ENCODE peak calls at places on chromosomes 1 and 21, in seven cellular contexts. N is sigmoid colon; H is left ventricle myocardium inferior; T is prostate gland; P is CD8-positive, alpha-beta T cell; C is pancreas; Z is uterus. R is an unnamed sample. For H3K36me3, the result is how much of the 10 kb centered on the place peaks cover.

GRCh38 chr1:153652795-153653507 is 5.6 kb upstream of the SNAPIN start:
- DNase-seq in Z (no peak), P (no peak), C (no peak), T (no peak), N (peak), H (no peak), R (no peak)

GRCh38 chr1:86649618-86650017 is 54.8 kb upstream of the SH3GLB1 start:
- DNase-seq in Z (no peak), C (no peak), H (no peak), T (no peak), P (no peak), N (no peak), R (no peak)

GRCh38 chr1:19793360-19794046 is 6.2 kb downstream of the TMCO4 start:
- DNase-seq in N (no peak), Z (no peak), T (no peak), H (no peak), C (no peak), P (no peak), R (peak)

GRCh38 chr21:16193758-16194606 is 464.2 kb downstream of the USP25 start:
- DNase-seq in H (peak), P (no peak), T (peak), N (peak), C (no peak), Z (peak), R (peak)

GRCh38 chr1:2529776-2530500 is at the start of gene HES5:
- DNase-seq in P (no peak), N (no peak), C (no peak), H (peak), T (no peak), Z (no peak), R (no peak)

GRCh38 chr1:29033829-29034466 is 89.8 kb downstream of the TMEM200B start:
- DNase-seq in T (no peak), N (no peak), H (no peak), P (no peak), C (no peak), Z (no peak), R (peak)

GRCh38 chr1:234505774-234506114 is 26.8 kb upstream of the TARBP1 start:
- DNase-seq in T (no peak), P (no peak), H (no peak), Z (no peak), C (no peak), N (no peak), R (no peak)

GRCh38 chr1:248783367-248783766 is 27.8 kb upstream of the LYPD8 start:
- DNase-seq in T (no peak), C (no peak), H (no peak), P (no peak), Z (no peak), N (no peak), R (no peak)

GRCh38 chr1:19799877-19800804 is at the start of gene TMCO4:
- DNase-seq in C (peak), P (peak), N (peak), H (peak), T (peak), Z (peak), R (peak)

GRCh38 chr1:26555550-26555981 is 26.0 kb downstream of the RPS6KA1 start:
- DNase-seq in H (no peak), N (no peak), Z (no peak), T (no peak), P (no peak), C (no peak), R (no peak)

GRCh38 chr1:78483903-78484302 is 6.9 kb upstream of the PTGFR start:
- DNase-seq in Z (no peak), N (no peak), T (no peak), P (no peak), H (no peak), C (no peak), R (no peak)

GRCh38 chr1:115337633-115338456 is at the start of gene NGF:
- DNase-seq in T (no peak), Z (peak), C (no peak), H (peak), N (peak), P (no peak), R (peak)

GRCh38 chr1:241202321-241202845 is 154.6 kb downstream of the RGS7 start:
- DNase-seq in N (no peak), Z (no peak), H (no peak), C (no peak), P (no peak), T (no peak), R (no peak)

GRCh38 chr1:146036990-146037646 is 15.6 kb upstream of the HJV start:
- DNase-seq in N (peak), H (peak), Z (peak), T (peak), C (peak), P (peak), R (peak)

GRCh38 chr21:39029086-39029772 is 154.0 kb downstream of the PSMG1 start:
- DNase-seq in Z (no peak), C (no peak), T (no peak), P (no peak), H (no peak), N (peak), R (no peak)

GRCh38 chr21:45128613-45129226 is 54.3 kb downstream of the ADARB1 start:
- DNase-seq in P (peak), T (peak), H (peak), C (peak), Z (peak), N (peak), R (peak)

GRCh38 chr21:17351766-17352165 is 161.1 kb upstream of the CXADR start:
- DNase-seq in N (no peak), C (no peak), T (no peak), P (no peak), Z (no peak), H (no peak), R (no peak)

GRCh38 chr1:35192853-35193664 is at the start of gene SFPQ:
- DNase-seq in P (peak), Z (peak), C (peak), H (peak), T (peak), N (peak), R (peak)

GRCh38 chr1:66402194-66402593 is 131.8 kb upstream of the SGIP1 start:
- DNase-seq in C (peak), T (no peak), H (peak), Z (peak), N (peak), P (no peak), R (peak)

GRCh38 chr1:30757196-30757949 is at the start of gene LAPTM5:
- DNase-seq in T (no peak), P (peak), H (peak), C (no peak), Z (no peak), N (peak), R (peak)

GRCh38 chr21:26782349-26782748 is 62.9 kb downstream of the ADAMTS1 start:
- DNase-seq in N (no peak), P (no peak), C (no peak), T (no peak), Z (no peak), H (no peak), R (no peak)

GRCh38 chr1:116538527-116538926 is 32.3 kb downstream of the CD58 start:
- DNase-seq in H (no peak), T (no peak), Z (no peak), P (peak), C (no peak), N (no peak), R (peak)

GRCh38 chr1:115648717-115649691 is 7.2 kb downstream of the VANGL1 start:
- DNase-seq in C (no peak), H (no peak), Z (no peak), T (no peak), N (no peak), P (no peak), R (peak)

GRCh38 chr1:33246171-33246570 is 10.1 kb upstream of the ZNF362 start:
- DNase-seq in N (no peak), C (no peak), Z (no peak), P (no peak), T (no peak), H (no peak), R (no peak)

GRCh38 chr1:25355841-25356395 is 17.8 kb downstream of the TMEM50A start:
- DNase-seq in C (no peak), P (no peak), T (no peak), H (no peak), Z (no peak), N (no peak), R (no peak)

GRCh38 chr1:3638027-3638426 is 11.9 kb downstream of the WRAP73 start:
- DNase-seq in N (no peak), P (no peak), H (peak), Z (no peak), T (no peak), C (no peak), R (no peak)

GRCh38 chr1:72524021-72524420 is 241.7 kb upstream of the NEGR1 start:
- DNase-seq in P (no peak), T (no peak), C (no peak), Z (no peak), N (no peak), H (no peak), R (no peak)

GRCh38 chr1:77228836-77229235 is 9.6 kb upstream of the PIGK start:
- DNase-seq in C (no peak), N (no peak), P (no peak), Z (no peak), T (no peak), H (no peak), R (no peak)

GRCh38 chr1:204348722-204349121 is 11.0 kb downstream of the PLEKHA6 start:
- DNase-seq in Z (peak), T (no peak), H (peak), C (no peak), N (peak), P (no peak), R (no peak)

GRCh38 chr1:20169932-20170331 is 16.0 kb upstream of the UBXN10 start:
- DNase-seq in C (no peak), Z (no peak), P (no peak), N (no peak), T (no peak), H (no peak), R (no peak)

GRCh38 chr21:28801906-28802305 is 190.8 kb downstream of the LTN1 start:
- DNase-seq in Z (no peak), H (no peak), C (no peak), P (no peak), T (no peak), N (no peak), R (no peak)

GRCh38 chr1:2190491-2190976 is 4.0 kb downstream of the FAAP20 start:
- DNase-seq in H (no peak), N (no peak), Z (peak), P (no peak), C (no peak), T (no peak), R (no peak)

GRCh38 chr1:54485417-54485816 is 62.6 kb upstream of the ACOT11 start:
- DNase-seq in Z (peak), N (no peak), P (no peak), T (peak), H (no peak), C (no peak), R (no peak)
- H3K4me3 ChIP-seq in Z (no peak), N (no peak), P (no peak), T (no peak), H (no peak), C (no peak), R (no peak)

DNA sequence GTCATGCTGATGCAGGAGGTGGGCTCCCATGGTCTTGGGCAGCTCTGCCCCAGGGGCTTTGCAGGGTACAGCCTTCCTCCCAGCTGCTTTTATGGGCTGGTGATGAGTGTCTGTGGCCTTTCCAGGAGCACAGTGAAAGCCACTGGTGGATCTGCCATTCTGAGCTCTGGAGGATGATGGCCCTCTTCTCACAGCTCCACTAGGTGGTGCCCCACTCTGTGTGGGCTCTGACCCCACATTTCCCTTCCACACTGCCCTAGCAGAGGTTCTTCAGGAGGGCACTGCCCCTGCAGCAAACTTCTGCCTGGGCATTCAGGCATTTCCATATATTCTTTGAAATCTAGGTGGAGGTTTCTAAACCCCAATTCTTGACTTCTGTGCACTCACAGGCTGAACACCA is 1188.6 kb downstream of the MRPL39 start:
- DNase-seq in C (no peak), H (no peak), Z (no peak), P (no peak), T (no peak), N (no peak), R (no peak)
- TF ChIP-seq CTCF in C (no peak), H (no peak), Z (no peak), P (no peak), T (no peak), N (no peak), R (peak)

DNA sequence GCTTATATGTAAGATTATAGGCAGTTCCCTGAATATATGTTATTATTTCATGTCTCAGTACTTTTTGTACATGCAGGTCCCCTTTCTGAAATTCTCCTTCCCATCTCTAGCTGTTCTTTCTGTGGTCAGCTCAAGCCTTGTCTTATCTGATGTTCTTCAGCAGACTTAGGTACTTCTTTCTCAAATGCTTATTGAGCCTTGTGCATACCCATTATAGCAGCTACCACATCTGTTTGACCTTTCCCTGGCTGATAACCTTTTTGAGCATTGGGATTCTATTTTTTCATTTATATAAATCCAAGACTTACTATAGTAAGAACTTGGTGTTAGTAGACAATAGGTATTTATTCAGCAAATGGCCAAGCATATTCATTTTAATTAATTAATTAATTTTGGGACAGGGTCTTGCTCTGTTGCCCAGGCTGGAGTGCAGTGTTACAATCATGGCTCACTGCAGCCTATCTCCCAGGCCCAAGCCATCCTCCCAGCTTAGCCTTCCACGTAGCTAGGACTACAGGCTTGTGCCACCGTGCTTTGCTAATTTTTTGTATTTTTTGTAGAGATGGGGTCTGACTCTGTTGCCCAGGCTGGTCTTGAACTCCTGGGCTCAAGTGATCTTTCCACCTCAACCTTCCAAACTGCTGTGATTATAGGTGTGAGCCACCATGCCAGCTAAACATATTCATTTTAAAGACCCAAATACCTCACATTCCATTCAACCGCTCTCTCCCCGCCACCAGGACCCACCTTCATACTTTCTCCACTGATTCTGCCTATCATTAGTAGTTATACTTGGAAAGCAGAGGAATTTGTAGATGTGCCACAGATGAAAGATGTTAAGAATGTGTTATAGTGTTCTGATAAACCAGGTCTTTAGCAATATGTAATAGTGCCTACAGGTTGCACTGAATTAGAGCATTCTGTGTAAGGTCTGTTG is 16.7 kb downstream of the TIPRL start:
- DNase-seq in P (no peak), T (no peak), C (no peak), Z (no peak), N (no peak), H (no peak), R (no peak)
- H3K36me3 ChIP-seq in P (under half), T (under half), C (under half), Z (under half), N (half or more), H (half or more), R (under half)

GRCh38 chr1:42096565-42096964 is 56.6 kb upstream of the GUCA2B start:
- DNase-seq in C (no peak), Z (no peak), P (no peak), T (no peak), H (no peak), N (no peak), R (no peak)
- H3K4me3 ChIP-seq in C (no peak), Z (no peak), P (no peak), T (no peak), H (no peak), N (no peak), R (no peak)

DNA sequence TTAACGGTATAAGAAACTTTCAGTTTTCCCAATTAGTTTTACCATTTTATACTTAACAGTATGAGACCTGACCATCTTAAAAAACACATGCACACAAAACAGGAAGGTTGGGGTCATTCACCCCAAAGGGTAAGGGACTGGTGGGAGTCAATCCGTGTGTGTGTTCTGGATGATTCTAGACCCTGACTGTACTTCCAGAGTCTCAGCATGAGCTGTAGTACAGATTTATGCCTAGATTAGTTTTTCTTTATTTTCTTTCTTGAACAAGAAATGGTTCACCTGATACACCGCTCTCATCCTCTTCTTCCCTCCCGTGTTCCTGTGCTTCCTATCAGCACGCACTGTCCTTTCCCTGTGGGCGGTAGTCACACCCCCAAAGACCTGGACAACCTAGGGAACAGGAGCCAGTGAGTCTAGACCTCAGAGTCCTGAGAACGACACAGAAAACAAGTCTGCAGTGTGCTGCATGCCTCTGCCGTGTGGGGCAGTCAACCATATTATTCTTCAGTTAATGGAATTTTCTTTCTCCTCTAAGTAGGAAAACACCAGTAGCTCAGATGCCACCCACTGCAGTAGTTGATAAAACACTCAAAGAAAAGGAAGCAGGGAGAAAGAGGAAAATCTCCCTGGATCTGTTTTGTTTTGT is 38.9 kb upstream of the MRPS6 start:
- DNase-seq in H (no peak), Z (no peak), C (no peak), P (no peak), T (no peak), N (no peak), R (no peak)
- TF ChIP-seq CTCF in H (no peak), Z (no peak), C (no peak), P (no peak), T (no peak), N (no peak), R (no peak)

GRCh38 chr1:161784963-161785362 is 18.8 kb downstream of the ATF6 start:
- DNase-seq in T (no peak), N (no peak), Z (no peak), C (no peak), H (no peak), P (no peak), R (no peak)
- H3K36me3 ChIP-seq in T (under half), N (half or more), Z (under half), C (under half), H (half or more), P (under half), R (under half)

DNA sequence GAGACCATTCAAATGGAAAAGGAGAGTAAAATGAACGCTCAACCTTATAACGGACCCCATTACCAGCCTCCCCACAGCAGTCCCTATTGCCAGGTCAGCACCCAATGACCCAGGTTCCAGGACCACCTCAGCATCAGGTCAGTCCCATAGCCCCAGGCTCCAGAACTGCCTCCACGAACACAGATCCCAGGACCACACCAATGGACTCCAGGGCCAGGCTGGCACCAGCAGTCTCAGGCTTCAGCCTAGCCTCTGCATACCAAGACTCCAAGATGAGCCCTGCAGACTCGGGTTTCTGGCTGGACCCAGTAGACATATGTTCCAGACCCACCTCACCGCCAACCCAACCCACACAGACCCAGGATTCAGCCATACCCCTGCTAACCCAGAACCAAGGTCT is 625.0 kb upstream of the RGS18 start:
- DNase-seq in C (no peak), T (no peak), Z (no peak), P (no peak), H (no peak), N (no peak), R (no peak)
- H3K4me3 ChIP-seq in C (no peak), T (no peak), Z (no peak), P (no peak), H (no peak), N (no peak), R (no peak)

GRCh38 chr21:18722193-18722592 is 318.6 kb upstream of the TMPRSS15 start:
- DNase-seq in N (no peak), H (no peak), C (no peak), Z (no peak), T (no peak), P (no peak), R (no peak)

DNA sequence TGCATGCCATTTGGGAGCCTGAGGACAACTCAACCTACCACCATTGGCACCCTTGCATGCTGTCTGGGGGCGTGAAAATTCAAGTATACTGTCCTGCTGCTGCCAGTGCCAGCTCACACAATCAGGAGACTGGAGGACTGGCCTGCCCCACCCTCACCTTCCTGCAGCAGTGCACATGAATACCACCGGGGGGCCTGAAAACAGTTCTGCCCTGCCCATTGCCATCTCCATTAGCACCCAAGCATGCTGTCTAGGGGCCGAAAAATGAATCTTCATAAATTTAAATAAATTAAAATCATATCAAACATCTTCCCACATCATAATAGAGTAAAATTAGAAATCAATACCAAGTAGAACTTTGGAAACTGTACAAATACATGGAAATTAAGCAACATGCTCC is 322.1 kb upstream of the TMPRSS15 start:
- DNase-seq in N (no peak), H (no peak), P (no peak), C (no peak), T (no peak), Z (no peak), R (no peak)
- TF ChIP-seq CTCF in N (no peak), H (no peak), P (no peak), C (no peak), T (no peak), Z (no peak), R (no peak)

GRCh38 chr1:88813474-88813873 is 77.9 kb downstream of the GTF2B start:
- DNase-seq in T (no peak), C (no peak), Z (no peak), H (no peak), P (no peak), N (no peak), R (no peak)

DNA sequence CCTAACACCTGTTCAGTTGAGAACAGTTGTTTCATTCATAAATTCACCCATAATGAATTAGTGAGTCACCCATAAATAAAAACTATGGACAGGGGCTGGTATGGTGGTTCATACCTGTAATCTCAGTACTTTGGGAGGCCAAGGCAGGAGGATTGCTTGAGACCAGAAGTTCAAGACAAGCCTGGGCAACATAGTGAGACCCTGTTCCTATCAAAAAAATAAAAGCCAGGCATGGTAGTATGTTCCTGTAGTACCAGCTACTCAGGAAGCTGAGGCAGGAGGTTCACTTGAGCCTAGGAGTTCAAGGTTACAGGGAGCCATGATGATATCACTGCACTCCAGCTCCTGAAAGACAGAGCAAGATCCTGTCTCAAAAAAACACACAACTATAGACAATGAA is 79.0 kb downstream of the GTF2B start:
- DNase-seq in N (no peak), H (no peak), P (no peak), Z (no peak), T (no peak), C (no peak), R (no peak)
- H3K36me3 ChIP-seq in N (half or more), H (half or more), P (under half), Z (under half), T (under half), C (under half), R (under half)

R was measured in GM06990.